ENCODE peak calls at places on chromosomes 1 and 21, in five cellular contexts. One of them, this sample, is unnamed.

GRCh38 chr21:17613242-17613676 is 558 bp upstream of the BTG3 start:
- DNase-seq in suprapubic skin: no peak
- DNase-seq in heart left ventricle: peak
- DNase-seq in endothelial cell: no peak
- DNase-seq in CD14-positive monocyte: no peak
- DNase-seq in this sample: peak

GRCh38 chr1:22673486-22674409 is 20.7 kb downstream of the C1QB start:
- DNase-seq in suprapubic skin: no peak
- DNase-seq in heart left ventricle: peak
- DNase-seq in endothelial cell: peak
- DNase-seq in CD14-positive monocyte: no peak
- DNase-seq in this sample: peak

GRCh38 chr1:164571333-164571732 is 12.3 kb downstream of the PBX1 start:
- DNase-seq in suprapubic skin: no peak
- DNase-seq in heart left ventricle: no peak
- DNase-seq in endothelial cell: no peak
- DNase-seq in CD14-positive monocyte: no peak
- DNase-seq in this sample: no peak

GRCh38 chr1:62687421-62687902 is 724 bp downstream of the DOCK7 start:
- DNase-seq in suprapubic skin: no peak
- DNase-seq in heart left ventricle: peak
- DNase-seq in endothelial cell: no peak
- DNase-seq in CD14-positive monocyte: no peak
- DNase-seq in this sample: peak

GRCh38 chr1:236140705-236141446 is 1.5 kb upstream of the GPR137B start:
- DNase-seq in suprapubic skin: no peak
- DNase-seq in heart left ventricle: no peak
- DNase-seq in endothelial cell: no peak
- DNase-seq in CD14-positive monocyte: no peak
- DNase-seq in this sample: no peak

GRCh38 chr1:29385966-29386365 is 149.6 kb downstream of the PTPRU start:
- DNase-seq in suprapubic skin: no peak
- DNase-seq in heart left ventricle: no peak
- DNase-seq in endothelial cell: no peak
- DNase-seq in CD14-positive monocyte: no peak
- DNase-seq in this sample: no peak

GRCh38 chr1:62107923-62108322 is 86.7 kb upstream of the L1TD1 start:
- DNase-seq in suprapubic skin: no peak
- DNase-seq in heart left ventricle: no peak
- DNase-seq in endothelial cell: no peak
- DNase-seq in CD14-positive monocyte: no peak
- DNase-seq in this sample: no peak

GRCh38 chr1:5999711-6000443 is 7.7 kb upstream of the NPHP4 start:
- DNase-seq in suprapubic skin: peak
- DNase-seq in heart left ventricle: no peak
- DNase-seq in endothelial cell: no peak
- DNase-seq in CD14-positive monocyte: no peak
- DNase-seq in this sample: no peak

GRCh38 chr1:33087677-33088076 is 6.7 kb downstream of the AZIN2 start:
- DNase-seq in suprapubic skin: no peak
- DNase-seq in heart left ventricle: no peak
- DNase-seq in endothelial cell: no peak
- DNase-seq in CD14-positive monocyte: no peak
- DNase-seq in this sample: no peak

GRCh38 chr1:67257173-67257535 is 50.5 kb upstream of the IL12RB2 start:
- DNase-seq in suprapubic skin: no peak
- DNase-seq in heart left ventricle: no peak
- DNase-seq in endothelial cell: no peak
- DNase-seq in CD14-positive monocyte: no peak
- DNase-seq in this sample: no peak

GRCh38 chr1:36582066-36582755 is 99.5 kb upstream of the CSF3R start:
- DNase-seq in suprapubic skin: no peak
- DNase-seq in heart left ventricle: no peak
- DNase-seq in endothelial cell: no peak
- DNase-seq in CD14-positive monocyte: no peak
- DNase-seq in this sample: no peak

GRCh38 chr1:69911301-69911801 is 294.0 kb downstream of the LRRC40 start:
- DNase-seq in suprapubic skin: no peak
- DNase-seq in heart left ventricle: no peak
- DNase-seq in endothelial cell: no peak
- DNase-seq in CD14-positive monocyte: no peak
- DNase-seq in this sample: no peak

GRCh38 chr1:201582261-201582951 is 43.5 kb downstream of the NAV1 start:
- DNase-seq in suprapubic skin: no peak
- DNase-seq in heart left ventricle: no peak
- DNase-seq in endothelial cell: no peak
- DNase-seq in CD14-positive monocyte: no peak
- DNase-seq in this sample: no peak

GRCh38 chr1:37509181-37509580 is 5.4 kb downstream of the MEAF6 start:
- DNase-seq in suprapubic skin: no peak
- DNase-seq in heart left ventricle: no peak
- DNase-seq in endothelial cell: no peak
- DNase-seq in CD14-positive monocyte: no peak
- DNase-seq in this sample: no peak

GRCh38 chr1:227887697-227888403 is 59.9 kb downstream of the WNT9A start:
- DNase-seq in suprapubic skin: peak
- DNase-seq in heart left ventricle: peak
- DNase-seq in endothelial cell: peak
- DNase-seq in CD14-positive monocyte: no peak
- DNase-seq in this sample: no peak

GRCh38 chr1:14822493-14822892 is 224.0 kb downstream of the KAZN start:
- DNase-seq in suprapubic skin: no peak
- DNase-seq in heart left ventricle: no peak
- DNase-seq in endothelial cell: no peak
- DNase-seq in CD14-positive monocyte: no peak
- DNase-seq in this sample: no peak

DNA sequence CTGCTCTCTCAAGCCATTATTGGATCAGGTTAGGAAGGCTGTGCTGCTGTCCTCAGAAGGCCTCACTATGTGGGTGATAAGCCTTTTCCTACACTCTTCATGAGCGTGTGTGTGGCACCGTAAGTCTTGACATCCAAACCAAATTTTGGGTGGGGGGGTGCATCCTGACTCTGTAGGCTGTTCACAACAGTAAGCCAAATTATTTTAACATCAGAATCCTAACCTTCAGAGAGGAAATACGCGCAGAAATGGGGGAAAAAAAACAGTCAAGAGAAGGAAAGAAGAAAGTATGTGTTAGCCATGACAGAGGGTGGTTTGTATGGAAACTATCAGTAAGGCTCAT is 21.0 kb downstream of the STPG1 start:
- DNase-seq in suprapubic skin: no peak
- DNase-seq in heart left ventricle: no peak
- DNase-seq in endothelial cell: no peak
- DNase-seq in CD14-positive monocyte: no peak
- DNase-seq in this sample: no peak
- TF ChIP-seq CTCF in suprapubic skin: no peak
- TF ChIP-seq CTCF in heart left ventricle: no peak
- TF ChIP-seq CTCF in endothelial cell: no peak
- TF ChIP-seq CTCF in CD14-positive monocyte: peak
- TF ChIP-seq CTCF in this sample: no peak

GRCh38 chr1:59186656-59187055 is 110.2 kb upstream of the FGGY start:
- DNase-seq in suprapubic skin: no peak
- DNase-seq in heart left ventricle: no peak
- DNase-seq in endothelial cell: no peak
- DNase-seq in CD14-positive monocyte: no peak
- DNase-seq in this sample: no peak
- TF ChIP-seq CTCF in suprapubic skin: no peak
- TF ChIP-seq CTCF in heart left ventricle: no peak
- TF ChIP-seq CTCF in endothelial cell: no peak
- TF ChIP-seq CTCF in CD14-positive monocyte: no peak
- TF ChIP-seq CTCF in this sample: no peak

GRCh38 chr1:224959121-224959520 is 29.6 kb downstream of the DNAH14 start:
- DNase-seq in suprapubic skin: no peak
- DNase-seq in heart left ventricle: no peak
- DNase-seq in endothelial cell: no peak
- DNase-seq in CD14-positive monocyte: no peak
- DNase-seq in this sample: no peak
- TF ChIP-seq CTCF in suprapubic skin: no peak
- TF ChIP-seq CTCF in heart left ventricle: no peak
- TF ChIP-seq CTCF in endothelial cell: no peak
- TF ChIP-seq CTCF in CD14-positive monocyte: no peak
- TF ChIP-seq CTCF in this sample: no peak

GRCh38 chr1:156681196-156681595 is 4.0 kb upstream of the NES start:
- DNase-seq in suprapubic skin: no peak
- DNase-seq in heart left ventricle: no peak
- DNase-seq in endothelial cell: no peak
- DNase-seq in CD14-positive monocyte: no peak
- DNase-seq in this sample: no peak

GRCh38 chr1:156680056-156680455 is 2.8 kb upstream of the NES start:
- DNase-seq in suprapubic skin: no peak
- DNase-seq in heart left ventricle: no peak
- DNase-seq in endothelial cell: no peak
- DNase-seq in CD14-positive monocyte: no peak
- DNase-seq in this sample: no peak

GRCh38 chr1:156682166-156682890 is 5.1 kb upstream of the NES start:
- DNase-seq in suprapubic skin: no peak
- DNase-seq in heart left ventricle: no peak
- DNase-seq in endothelial cell: peak
- DNase-seq in CD14-positive monocyte: no peak
- DNase-seq in this sample: no peak

GRCh38 chr1:156689035-156689959 is 12.1 kb upstream of the NES start:
- DNase-seq in suprapubic skin: no peak
- DNase-seq in heart left ventricle: peak
- DNase-seq in endothelial cell: peak
- DNase-seq in CD14-positive monocyte: peak
- DNase-seq in this sample: peak

GRCh38 chr1:156684227-156684782 is 7.1 kb upstream of the NES start:
- DNase-seq in suprapubic skin: no peak
- DNase-seq in heart left ventricle: no peak
- DNase-seq in endothelial cell: no peak
- DNase-seq in CD14-positive monocyte: no peak
- DNase-seq in this sample: no peak
- TF ChIP-seq CTCF in suprapubic skin: no peak
- TF ChIP-seq CTCF in heart left ventricle: no peak
- TF ChIP-seq CTCF in endothelial cell: no peak
- TF ChIP-seq CTCF in CD14-positive monocyte: no peak
- TF ChIP-seq CTCF in this sample: no peak

GRCh38 chr1:110477445-110477957 is 26.6 kb downstream of the PROK1 start:
- DNase-seq in suprapubic skin: no peak
- DNase-seq in heart left ventricle: no peak
- DNase-seq in endothelial cell: no peak
- DNase-seq in CD14-positive monocyte: no peak
- DNase-seq in this sample: peak
- TF ChIP-seq CTCF in suprapubic skin: no peak
- TF ChIP-seq CTCF in heart left ventricle: no peak
- TF ChIP-seq CTCF in endothelial cell: peak
- TF ChIP-seq CTCF in CD14-positive monocyte: peak
- TF ChIP-seq CTCF in this sample: no peak

GRCh38 chr1:2132222-2133038 is 62.1 kb downstream of the FAAP20 start:
- DNase-seq in suprapubic skin: peak
- DNase-seq in heart left ventricle: peak
- DNase-seq in endothelial cell: peak
- DNase-seq in CD14-positive monocyte: no peak
- DNase-seq in this sample: no peak
- TF ChIP-seq CTCF in suprapubic skin: no peak
- TF ChIP-seq CTCF in heart left ventricle: peak
- TF ChIP-seq CTCF in endothelial cell: peak
- TF ChIP-seq CTCF in CD14-positive monocyte: peak
- TF ChIP-seq CTCF in this sample: no peak

This sample was measured in Calu3.